ENCODE peak calls at places on chromosomes 4 and X, in eight cellular contexts. S is heart left ventricle; W is astrocyte; N is HL-60; R is CD4-positive, CD25-positive, alpha-beta regulatory T cell; Z is transverse colon; H is fibroblast of lung; D is H9. Q is an unnamed sample.
A peak's percentile ranks its signal among the peaks of the same experiment; 100 is the strongest.

GRCh38 chrX:119008122-119008744 is 33.8 kb downstream of the LONRF3 start:
- DNase-seq in R (peak; percentile 56), W (no peak), N (no peak), H (peak; percentile 29), Z (peak; percentile 21), S (no peak), D (no peak), Q (no peak)

GRCh38 chr4:69322055-69322454 is 41.8 kb downstream of the UGT2B28 start:
- DNase-seq in S (no peak), D (no peak), R (no peak), N (no peak), H (peak; percentile 43), Z (no peak), W (peak; percentile 67), Q (no peak)

GRCh38 chr4:112523764-112524505 is 8.0 kb upstream of the NEUROG2 start:
- DNase-seq in D (peak; percentile 95), R (peak; percentile 76), Z (peak; percentile 76), N (no peak), W (no peak), S (no peak), H (no peak), Q (no peak)

GRCh38 chr4:84994280-84994679 is 27.8 kb upstream of the WDFY3 start:
- DNase-seq in Z (no peak), W (no peak), H (peak; percentile 5), R (no peak), D (peak; percentile 37), S (no peak), N (no peak), Q (no peak)

GRCh38 chrX:47877327-47877726 is 40.6 kb downstream of the ZNF81 start:
- DNase-seq in W (no peak), Z (no peak), N (no peak), D (no peak), S (no peak), H (no peak), R (no peak), Q (no peak)

GRCh38 chr4:119861731-119862130 is 204.9 kb downstream of the MAD2L1 start:
- DNase-seq in D (no peak), R (no peak), H (no peak), S (no peak), Z (no peak), W (peak; percentile 2), N (no peak), Q (no peak)

GRCh38 chrX:103823591-103823990 is 8.5 kb downstream of the RAB9B start:
- DNase-seq in S (no peak), N (no peak), H (no peak), Z (no peak), D (no peak), R (no peak), W (peak; percentile 26), Q (no peak)

GRCh38 chrX:135009057-135009605 is 13.2 kb downstream of the RTL8B start:
- DNase-seq in R (no peak), S (no peak), N (no peak), Z (no peak), W (no peak), D (no peak), H (no peak), Q (no peak)

GRCh38 chr4:11783588-11783987 is 354.9 kb upstream of the HS3ST1 start:
- DNase-seq in Z (no peak), D (no peak), H (no peak), R (no peak), W (no peak), N (no peak), S (no peak), Q (no peak)

GRCh38 chr4:155960522-155960921 is 6.9 kb upstream of the CTSO start:
- DNase-seq in D (no peak), Z (no peak), R (no peak), H (peak; percentile 68), N (no peak), W (peak; percentile 64), S (no peak), Q (no peak)

GRCh38 chr4:75841641-75842520 is 60.4 kb downstream of the PPEF2 start:
- DNase-seq in S (no peak), Z (no peak), D (no peak), W (peak; percentile 11), N (no peak), H (no peak), R (no peak), Q (no peak)

GRCh38 chrX:79107891-79108718 is 36.4 kb upstream of the GPR174 start:
- DNase-seq in W (no peak), R (peak; percentile 78), N (no peak), Z (no peak), D (no peak), S (no peak), H (no peak), Q (no peak)

GRCh38 chr4:41204400-41204978 is 9.9 kb downstream of the APBB2 start:
- DNase-seq in R (no peak), H (peak; percentile 57), Z (no peak), S (peak; percentile 47), D (no peak), N (no peak), W (peak; percentile 83), Q (peak; percentile 7)

GRCh38 chr4:158182736-158183135 is 9.9 kb upstream of the GASK1B start:
- DNase-seq in S (no peak), W (no peak), H (no peak), R (no peak), Z (no peak), D (peak; percentile 30), N (no peak), Q (no peak)

GRCh38 chr4:170801771-170802170 is 712.0 kb upstream of the AADAT start:
- DNase-seq in W (no peak), R (no peak), H (no peak), D (no peak), S (no peak), Z (no peak), N (no peak), Q (no peak)

GRCh38 chr4:179624768-179625181 is 2182.5 kb upstream of the AGA start:
- DNase-seq in S (no peak), R (no peak), W (peak; percentile 87), D (peak; percentile 31), Z (no peak), H (peak; percentile 74), N (no peak), Q (no peak)

GRCh38 chrX:68748030-68748429 is 80.8 kb upstream of the EFNB1 start:
- DNase-seq in S (no peak), W (no peak), R (no peak), D (no peak), N (no peak), H (no peak), Z (no peak), Q (no peak)

GRCh38 chr4:73732759-73733431 is 7.5 kb upstream of the CXCL8 start:
- DNase-seq in R (no peak), S (no peak), D (no peak), N (no peak), H (no peak), Z (no peak), W (no peak), Q (no peak)

GRCh38 chr4:73731968-73732610 is 8.3 kb upstream of the CXCL8 start:
- DNase-seq in W (no peak), D (no peak), H (no peak), N (peak; percentile 91), S (no peak), Z (no peak), R (no peak), Q (no peak)

GRCh38 chr4:73734405-73735070 is 5.8 kb upstream of the CXCL8 start:
- DNase-seq in W (peak; percentile 49), D (no peak), H (peak; percentile 34), N (no peak), S (no peak), Z (no peak), R (no peak), Q (no peak)

GRCh38 chr4:73730854-73731253 is 9.5 kb upstream of the CXCL8 start:
- DNase-seq in R (no peak), S (no peak), D (no peak), H (no peak), N (peak; percentile 97), Z (no peak), W (no peak), Q (no peak)

DNA sequence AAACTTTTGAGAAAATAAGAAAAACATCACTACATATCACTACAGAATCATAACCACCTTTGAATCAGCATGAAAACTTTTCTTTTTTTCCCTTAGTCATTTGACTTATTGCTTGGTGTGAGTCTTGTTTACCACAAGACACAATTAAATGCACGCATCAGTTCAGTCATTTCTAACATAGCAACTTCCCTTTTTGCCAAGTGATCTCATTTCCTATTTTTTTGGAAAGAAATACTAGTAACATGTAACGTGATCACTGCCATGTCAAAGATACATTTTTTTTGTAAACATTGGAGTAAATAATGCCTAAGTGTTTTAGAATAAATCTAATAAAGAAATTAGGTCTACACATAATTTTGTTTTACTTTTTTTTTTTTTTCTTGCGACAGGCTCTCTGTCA is 5.1 kb upstream of the CXCL8 start:
- DNase-seq in R (no peak), N (no peak), W (peak; percentile 57), D (no peak), H (peak; percentile 78), Z (no peak), S (no peak), Q (no peak)
- H3K27ac ChIP-seq in R (no peak overlapping the region), N (peak overlapping the region; percentile 96), W (no peak overlapping the region), D (no peak overlapping the region), H (no peak overlapping the region), Z (no peak overlapping the region), S (peak overlapping the region; percentile 33), Q (no peak overlapping the region)

DNA sequence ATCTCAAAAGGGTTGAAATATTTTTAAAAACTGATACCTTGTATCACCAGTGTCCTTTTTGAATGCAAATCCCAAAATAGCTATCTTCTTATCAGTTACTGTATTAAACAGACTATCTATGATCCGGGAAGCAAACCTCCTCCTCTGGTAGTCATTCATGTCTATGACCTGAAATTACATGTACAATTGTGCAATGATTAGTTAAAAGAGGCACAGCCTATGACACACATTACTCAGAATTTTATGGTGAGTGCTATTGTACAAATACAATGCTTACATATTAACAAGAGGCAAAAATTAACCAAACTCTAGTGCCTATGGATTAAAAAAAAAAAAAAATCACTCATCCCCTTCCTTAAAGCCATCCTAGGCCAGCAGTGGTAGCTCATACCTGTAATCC is 21.7 kb downstream of the UGDH start:
- DNase-seq in N (no peak), Z (no peak), S (no peak), R (no peak), D (no peak), H (no peak), W (no peak), Q (no peak)
- H3K27ac ChIP-seq in N (no peak overlapping the region), Z (peak overlapping the region; percentile 80), S (no peak overlapping the region), R (no peak overlapping the region), D (no peak overlapping the region), H (no peak overlapping the region), W (no peak overlapping the region), Q (no peak overlapping the region)

GRCh38 chr4:152680988-152681731 is 1.4 kb upstream of the TMEM154 start:
- DNase-seq in H (peak; percentile 36), Z (no peak), N (no peak), R (no peak), D (no peak), S (no peak), W (peak; percentile 93), Q (no peak)
- H3K27ac ChIP-seq in H (no peak overlapping the region), Z (no peak overlapping the region), N (no peak overlapping the region), R (no peak overlapping the region), D (no peak overlapping the region), S (no peak overlapping the region), W (peak overlapping the region; percentile 72), Q (no peak overlapping the region)

DNA sequence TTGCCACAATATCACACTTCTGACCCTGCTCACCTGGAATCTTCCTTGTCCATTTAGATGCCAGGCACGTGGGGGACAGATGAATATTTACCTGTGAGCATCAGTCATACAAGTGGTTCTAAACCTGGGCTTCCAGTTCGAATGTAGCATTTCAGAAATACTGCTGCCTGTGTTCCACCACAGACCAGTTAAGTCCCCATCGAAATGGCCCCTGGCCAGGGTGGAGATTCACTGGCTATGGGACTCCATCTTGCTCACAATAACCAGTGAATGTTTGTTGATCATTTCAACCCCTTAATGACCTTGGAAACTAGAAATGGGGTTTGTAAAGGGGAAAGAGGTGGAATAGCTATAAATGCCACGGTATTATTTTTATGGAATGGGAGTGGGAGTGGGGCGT is 73.8 kb downstream of the CLDN34 start:
- DNase-seq in H (no peak), Z (no peak), W (no peak), D (no peak), N (no peak), R (no peak), S (no peak), Q (no peak)
- H3K27ac ChIP-seq in H (no peak overlapping the region), Z (no peak overlapping the region), W (no peak overlapping the region), D (peak overlapping the region; percentile 82), N (no peak overlapping the region), R (no peak overlapping the region), S (no peak overlapping the region), Q (no peak overlapping the region)

Q was measured in substantia nigra.